ENCODE peak calls at places on chromosomes 16 and 17, in nine cellular contexts. H is cerebellar nuclear complex; X is activated CD8-positive, alpha-beta memory T cell treated with anti-CD3 and anti-CD28 coated beads, Interleukin-2, amount 50 U/mL, for 4 hours; U is psoas muscle; D is ELF-1; N is GM03348; F is dermis microvascular lymphatic vessel endothelial cell; K is progenitor cell of endocrine pancreas; Z is endothelial cell. W is an unnamed sample.

GRCh38 chr17:58692239-58693055 is at the start of gene RAD51C:
- DNase-seq in K (peak), Z (peak), N (peak), X (peak), D (peak), F (peak), U (peak), H (peak), W (peak)

GRCh38 chr17:17784599-17785264 is 52.1 kb downstream of the SREBF1 start:
- DNase-seq in H (no peak), X (no peak), D (no peak), K (no peak), U (no peak), Z (no peak), F (no peak), N (no peak), W (peak)

GRCh38 chr17:40452074-40452787 is 9.0 kb downstream of the IGFBP4 start:
- DNase-seq in Z (no peak), X (no peak), D (no peak), U (peak), N (peak), K (no peak), F (peak), H (no peak), W (no peak)

GRCh38 chr17:42249681-42250446 is 26.3 kb downstream of the STAT5B start:
- DNase-seq in X (no peak), N (no peak), Z (no peak), F (no peak), D (no peak), H (no peak), K (no peak), U (no peak), W (no peak)

GRCh38 chr16:24844101-24845030 is 1.4 kb upstream of the SLC5A11 start:
- DNase-seq in Z (no peak), F (no peak), H (no peak), U (no peak), N (no peak), X (no peak), D (peak), K (no peak), W (peak)

GRCh38 chr17:41329279-41329925 is 13.9 kb upstream of the KRTAP17-1 start:
- DNase-seq in D (peak), U (no peak), H (no peak), X (no peak), Z (peak), K (peak), F (peak), N (peak), W (peak)

GRCh38 chr16:86355538-86355937 is 154.8 kb upstream of the FOXF1 start:
- DNase-seq in K (no peak), U (no peak), D (no peak), F (no peak), H (no peak), N (peak), X (no peak), Z (no peak), W (no peak)

GRCh38 chr17:16262201-16262600 is 45.2 kb downstream of the PIGL start:
- DNase-seq in Z (no peak), K (no peak), U (no peak), F (no peak), N (no peak), D (no peak), X (no peak), H (no peak), W (no peak)

GRCh38 chr16:86768999-86769398 is 190.7 kb downstream of the FOXL1 start:
- DNase-seq in X (no peak), U (no peak), Z (no peak), F (peak), N (no peak), K (no peak), H (no peak), D (no peak), W (no peak)

GRCh38 chr17:59410049-59410437 is 78.6 kb downstream of the YPEL2 start:
- DNase-seq in N (no peak), Z (no peak), X (no peak), K (no peak), U (no peak), H (no peak), D (no peak), F (no peak), W (no peak)

GRCh38 chr16:80518436-80518835 is 22.4 kb upstream of the DYNLRB2 start:
- DNase-seq in U (no peak), H (no peak), D (no peak), N (no peak), X (no peak), F (no peak), K (no peak), Z (no peak), W (no peak)

GRCh38 chr16:65781855-65782254 is 584.6 kb upstream of the CDH5 start:
- DNase-seq in U (no peak), Z (no peak), D (no peak), K (no peak), N (no peak), X (no peak), H (no peak), F (no peak), W (no peak)

GRCh38 chr17:28045304-28045703 is 2.8 kb downstream of the NLK start:
- DNase-seq in H (no peak), U (no peak), Z (no peak), F (no peak), N (no peak), D (no peak), X (no peak), K (no peak), W (no peak)

GRCh38 chr17:81285179-81285878 is 9.8 kb downstream of the SLC38A10 start:
- DNase-seq in F (peak), X (peak), H (no peak), U (peak), N (no peak), D (peak), Z (peak), K (no peak), W (no peak)

GRCh38 chr17:60534010-60534555 is 8.0 kb upstream of the APPBP2 start:
- DNase-seq in N (no peak), Z (no peak), F (no peak), H (no peak), K (no peak), X (no peak), D (no peak), U (no peak), W (peak)

GRCh38 chr17:48593840-48594411 is 347 bp upstream of the HOXB5 start:
- DNase-seq in Z (peak), H (no peak), D (peak), K (peak), U (peak), X (peak), N (peak), F (no peak), W (peak)

GRCh38 chr16:62678796-62679195 is 642.6 kb upstream of the CDH8 start:
- DNase-seq in F (no peak), N (no peak), D (no peak), Z (no peak), H (no peak), K (no peak), X (no peak), U (no peak), W (no peak)

GRCh38 chr17:73072254-73072962 is 20.1 kb downstream of the SLC39A11 start:
- DNase-seq in N (no peak), U (no peak), X (no peak), Z (no peak), H (no peak), F (no peak), K (no peak), D (no peak), W (no peak)

GRCh38 chr16:4882633-4883285 is 35.5 kb downstream of the UBN1 start:
- DNase-seq in X (no peak), U (peak), D (no peak), N (peak), F (peak), K (no peak), Z (no peak), H (no peak), W (no peak)

GRCh38 chr16:30948956-30949654 is at the start of gene ORAI3:
- DNase-seq in N (peak), Z (peak), H (no peak), F (no peak), K (peak), U (peak), X (peak), D (peak), W (peak)

GRCh38 chr16:27426423-27427408 is 24.7 kb downstream of the IL21R start:
- DNase-seq in F (no peak), K (peak), D (peak), X (peak), Z (peak), N (peak), H (no peak), U (no peak), W (no peak)

GRCh38 chr17:74836191-74836590 is 23.5 kb downstream of the GRIN2C start:
- DNase-seq in X (no peak), F (no peak), H (no peak), N (no peak), D (no peak), K (no peak), Z (no peak), U (no peak), W (no peak)

GRCh38 chr16:732332-732731 is 5.4 kb downstream of the HAGHL start:
- DNase-seq in F (no peak), X (no peak), Z (no peak), N (no peak), H (no peak), K (no peak), D (no peak), U (no peak), W (no peak)

GRCh38 chr17:41772586-41773189 is 13.8 kb downstream of the JUP start:
- DNase-seq in Z (no peak), F (no peak), H (no peak), D (no peak), N (no peak), K (no peak), X (no peak), U (no peak), W (no peak)